ENCODE peak calls at places on chromosomes 5 and 9, in nine cellular contexts. B, N, X, E, C, H, M, D and Z are unnamed samples. For H3K27me3 and H3K4me1, the result is how much of the 10 kb centered on the place peaks cover.

GRCh38 chr5:116507941-116508655 is 66.5 kb downstream of the SEMA6A start:
- DNase-seq in B (no peak), N (no peak), X (no peak), E (no peak), C (peak), H (no peak), M (no peak), D (no peak), Z (no peak)

GRCh38 chr5:100854594-100854993 is 48.5 kb downstream of the ST8SIA4 start:
- DNase-seq in B (no peak), N (no peak), X (no peak), E (no peak), C (no peak), H (no peak), M (no peak), D (no peak), Z (no peak)

GRCh38 chr9:2116073-2116472 is 100.9 kb downstream of the SMARCA2 start:
- DNase-seq in B (no peak), N (peak), X (no peak), E (no peak), C (peak), H (no peak), M (no peak), D (no peak), Z (peak)

GRCh38 chr9:129270903-129271431 is 92.9 kb upstream of the IER5L start:
- DNase-seq in B (no peak), N (no peak), X (no peak), E (no peak), C (peak), H (peak), M (no peak), D (no peak), Z (no peak)

GRCh38 chr5:132055808-132056609 is 4.4 kb upstream of the IL3 start:
- DNase-seq in B (no peak), N (no peak), X (no peak), E (no peak), C (no peak), H (no peak), M (peak), D (peak), Z (peak)

GRCh38 chr5:169710675-169711074 is 73.6 kb downstream of the DOCK2 start:
- DNase-seq in B (no peak), N (no peak), X (no peak), E (no peak), C (no peak), H (no peak), M (no peak), D (no peak), Z (no peak)

GRCh38 chr9:92173318-92173717 is 58.1 kb upstream of the SPTLC1 start:
- DNase-seq in B (no peak), N (no peak), X (no peak), E (no peak), C (no peak), H (no peak), M (no peak), D (no peak), Z (no peak)

GRCh38 chr9:130240410-130241197 is 25.0 kb upstream of the HMCN2 start:
- DNase-seq in B (peak), N (peak), X (peak), E (peak), C (peak), H (peak), M (peak), D (peak), Z (peak)

GRCh38 chr9:78144663-78145377 is 91.1 kb upstream of the CEP78 start:
- DNase-seq in B (no peak), N (no peak), X (no peak), E (no peak), C (no peak), H (no peak), M (no peak), D (no peak), Z (no peak)

GRCh38 chr9:35510745-35511428 is 21.0 kb downstream of the RUSC2 start:
- DNase-seq in B (no peak), N (peak), X (peak), E (no peak), C (no peak), H (peak), M (peak), D (peak), Z (no peak)

GRCh38 chr5:168881427-168882149 is 302.4 kb upstream of the PANK3 start:
- DNase-seq in B (no peak), N (no peak), X (no peak), E (no peak), C (peak), H (no peak), M (no peak), D (no peak), Z (peak)

GRCh38 chr5:43041131-43041668 is 1.1 kb upstream of the ANXA2R start:
- DNase-seq in B (no peak), N (no peak), X (no peak), E (no peak), C (peak), H (no peak), M (no peak), D (peak), Z (peak)

GRCh38 chr5:67792891-67793290 is 422.7 kb upstream of the PIK3R1 start:
- DNase-seq in B (no peak), N (no peak), X (peak), E (peak), C (no peak), H (no peak), M (peak), D (no peak), Z (no peak)

GRCh38 chr9:120901704-120902103 is 24.7 kb upstream of the PHF19 start:
- DNase-seq in B (no peak), N (no peak), X (no peak), E (no peak), C (no peak), H (no peak), M (no peak), D (no peak), Z (no peak)

GRCh38 chr5:39470021-39470420 is 45.2 kb upstream of the DAB2 start:
- DNase-seq in B (no peak), N (no peak), X (no peak), E (no peak), C (no peak), H (no peak), M (no peak), D (peak), Z (no peak)

GRCh38 chr5:98843481-98843880 is 70.0 kb downstream of the RGMB start:
- DNase-seq in B (no peak), N (peak), X (no peak), E (no peak), C (no peak), H (no peak), M (no peak), D (no peak), Z (no peak)

GRCh38 chr5:98992552-98992951 is 63.7 kb upstream of the CHD1 start:
- DNase-seq in B (no peak), N (no peak), X (no peak), E (no peak), C (no peak), H (no peak), M (no peak), D (no peak), Z (no peak)

GRCh38 chr9:88651682-88652633 is 117.0 kb downstream of the NXNL2 start:
- DNase-seq in B (peak), N (no peak), X (peak), E (peak), C (no peak), H (peak), M (peak), D (peak), Z (no peak)

GRCh38 chr5:80975065-80975464 is 14.9 kb downstream of the RASGRF2 start:
- DNase-seq in B (no peak), N (no peak), X (no peak), E (no peak), C (no peak), H (peak), M (no peak), D (no peak), Z (no peak)

GRCh38 chr5:181120311-181120710 is 10.7 kb downstream of the OR2V1 start:
- DNase-seq in B (no peak), N (no peak), X (no peak), E (no peak), C (no peak), H (peak), M (no peak), D (no peak), Z (no peak)

GRCh38 chr9:31394040-31394473 is 990.4 kb upstream of the ACO1 start:
- DNase-seq in B (no peak), N (no peak), X (no peak), E (no peak), C (no peak), H (no peak), M (no peak), D (no peak), Z (peak)

GRCh38 chr5:95963650-95964410 is 2.2 kb upstream of the ELL2 start:
- DNase-seq in B (no peak), N (no peak), X (no peak), E (no peak), C (no peak), H (no peak), M (no peak), D (no peak), Z (no peak)

GRCh38 chr5:69504036-69504435 is 11.4 kb downstream of the OCLN start:
- DNase-seq in B (no peak), N (no peak), X (no peak), E (no peak), C (no peak), H (peak), M (no peak), D (no peak), Z (no peak)

GRCh38 chr9:29751220-29751619 is 2177.9 kb upstream of the C9orf72 start:
- DNase-seq in B (no peak), N (no peak), X (no peak), E (no peak), C (no peak), H (no peak), M (no peak), D (no peak), Z (no peak)

GRCh38 chr5:137828664-137829063 is 39.0 kb upstream of the MYOT start:
- DNase-seq in B (no peak), N (no peak), X (no peak), E (no peak), C (no peak), H (no peak), M (no peak), D (no peak), Z (no peak)

GRCh38 chr9:126927419-126927818 is 12.8 kb downstream of the RALGPS1 start:
- DNase-seq in B (no peak), N (no peak), X (no peak), E (no peak), C (no peak), H (no peak), M (no peak), D (no peak), Z (no peak)

GRCh38 chr9:136599074-136599531 is 53.3 kb upstream of the NOTCH1 start:
- DNase-seq in B (no peak), N (no peak), X (no peak), E (no peak), C (no peak), H (no peak), M (no peak), D (no peak), Z (no peak)

GRCh38 chr9:126698251-126698650 is 84.5 kb downstream of the LMX1B start:
- DNase-seq in B (no peak), N (no peak), X (no peak), E (no peak), C (peak), H (no peak), M (peak), D (no peak), Z (no peak)

GRCh38 chr5:116320486-116320885 is 235.7 kb downstream of the COMMD10 start:
- DNase-seq in B (no peak), N (no peak), X (no peak), E (no peak), C (no peak), H (peak), M (no peak), D (no peak), Z (no peak)

GRCh38 chr5:95920822-95921221 is 40.8 kb downstream of the ELL2 start:
- DNase-seq in B (no peak), N (no peak), X (no peak), E (no peak), C (no peak), H (no peak), M (no peak), D (no peak), Z (no peak)

GRCh38 chr5:145775893-145776444 is 59.2 kb downstream of the PRELID2 start:
- DNase-seq in B (no peak), N (peak), X (no peak), E (no peak), C (no peak), H (peak), M (no peak), D (peak), Z (no peak)

GRCh38 chr9:76615149-76615548 is 149.1 kb upstream of the PCA3 start:
- DNase-seq in B (peak), N (no peak), X (no peak), E (no peak), C (no peak), H (peak), M (no peak), D (no peak), Z (no peak)

GRCh38 chr9:76617510-76618194 is 146.6 kb upstream of the PCA3 start:
- DNase-seq in B (no peak), N (no peak), X (no peak), E (no peak), C (no peak), H (no peak), M (no peak), D (no peak), Z (no peak)

GRCh38 chr9:76613150-76613781 is 151.0 kb upstream of the PCA3 start:
- DNase-seq in B (no peak), N (no peak), X (no peak), E (no peak), C (no peak), H (no peak), M (no peak), D (no peak), Z (no peak)

GRCh38 chr9:76616780-76617179 is 147.5 kb upstream of the PCA3 start:
- DNase-seq in B (no peak), N (no peak), X (no peak), E (no peak), C (no peak), H (no peak), M (no peak), D (no peak), Z (no peak)

GRCh38 chr9:76613980-76614379 is 150.3 kb upstream of the PCA3 start:
- DNase-seq in B (no peak), N (no peak), X (no peak), E (no peak), C (no peak), H (no peak), M (no peak), D (no peak), Z (no peak)
- H3K4me3 ChIP-seq in B (no peak), N (no peak), X (no peak), E (no peak), C (peak), H (no peak), M (no peak), D (no peak), Z (no peak)

DNA sequence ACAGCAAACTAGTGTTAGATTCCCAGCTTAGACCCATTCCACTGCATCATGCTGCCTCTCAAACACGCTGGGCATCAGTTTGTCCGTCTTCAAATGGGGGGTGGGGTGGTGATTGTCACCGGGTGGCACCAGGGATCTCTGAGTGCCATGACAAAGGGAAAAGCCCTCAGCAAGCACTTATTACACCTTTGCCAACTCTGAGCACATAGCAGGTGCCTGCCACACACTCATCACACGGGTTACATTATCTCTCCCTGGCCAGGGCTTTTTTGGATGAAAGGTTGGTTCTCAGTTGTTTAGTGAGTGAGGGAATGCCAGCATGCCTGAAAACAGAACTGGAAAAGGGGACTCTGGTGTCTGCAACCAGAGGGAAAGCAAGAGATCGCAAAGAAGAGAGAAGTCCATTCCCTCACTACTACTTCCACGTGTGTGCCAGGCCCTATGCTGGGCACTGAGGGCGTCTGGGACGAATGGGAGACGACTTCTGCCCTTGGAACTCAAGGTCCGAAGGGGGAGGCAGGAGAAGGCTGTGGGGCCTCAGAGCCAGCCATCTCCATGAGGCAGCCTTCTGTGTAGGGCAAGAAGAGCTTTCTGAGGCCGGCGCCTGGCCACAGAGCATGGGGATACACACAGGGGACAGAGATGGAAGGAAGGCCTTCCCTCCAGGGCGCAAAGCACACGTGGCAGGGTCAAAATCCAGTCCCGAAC is 48.9 kb downstream of the PAX5 start:
- DNase-seq in B (no peak), N (no peak), X (no peak), E (no peak), C (peak), H (no peak), M (no peak), D (no peak), Z (no peak)
- H3K27me3 ChIP-seq in B (under half), N (under half), X (half or more), E (under half), C (half or more), H (half or more), M (under half), D (half or more), Z (under half)

DNA sequence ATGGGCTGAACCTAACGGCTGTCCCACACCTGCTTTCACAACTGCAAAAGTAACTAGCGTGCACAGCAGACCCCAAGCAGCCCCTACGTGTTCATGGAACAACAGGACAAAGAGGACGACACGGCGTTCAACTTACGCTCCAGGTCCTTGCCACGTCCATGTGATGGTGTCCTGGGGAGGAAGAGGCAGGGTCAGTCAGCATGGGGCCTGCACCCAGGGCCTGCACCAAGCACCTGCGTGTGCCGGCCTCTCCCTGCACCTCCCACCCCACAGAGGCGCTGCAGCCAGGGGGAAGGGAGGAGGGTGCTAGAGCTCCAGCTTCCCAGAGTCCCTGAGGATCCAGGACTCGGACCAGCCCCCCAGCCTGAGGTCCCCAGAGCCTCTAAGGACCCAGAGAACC is 35.6 kb upstream of the SLC6A3 start:
- DNase-seq in B (no peak), N (no peak), X (no peak), E (peak), C (no peak), H (no peak), M (no peak), D (no peak), Z (no peak)
- H3K4me1 ChIP-seq in B (under half), N (under half), X (under half), E (under half), C (under half), H (under half), M (under half), D (under half), Z (under half)

GRCh38 chr9:99819484-99820329 is 2.0 kb upstream of the NR4A3 start:
- DNase-seq in B (peak), N (peak), X (peak), E (peak), C (peak), H (peak), M (peak), D (peak), Z (peak)

GRCh38 chr9:99819123-99819483 is 2.6 kb upstream of the NR4A3 start:
- DNase-seq in B (no peak), N (no peak), X (no peak), E (no peak), C (no peak), H (no peak), M (no peak), D (no peak), Z (no peak)

GRCh38 chr9:99820330-99821186 is 1.1 kb upstream of the NR4A3 start:
- DNase-seq in B (peak), N (no peak), X (no peak), E (peak), C (no peak), H (peak), M (peak), D (peak), Z (peak)

GRCh38 chr9:99816392-99816791 is 5.3 kb upstream of the NR4A3 start:
- DNase-seq in B (no peak), N (no peak), X (no peak), E (no peak), C (no peak), H (no peak), M (no peak), D (no peak), Z (no peak)

GRCh38 chr9:99818439-99818992 is 3.2 kb upstream of the NR4A3 start:
- DNase-seq in B (no peak), N (no peak), X (no peak), E (no peak), C (peak), H (no peak), M (no peak), D (no peak), Z (peak)
- H3K4me3 ChIP-seq in B (no peak), N (peak), X (no peak), E (no peak), C (peak), H (peak), M (peak), D (no peak), Z (peak)

GRCh38 chr9:133535285-133535877 is 877 bp downstream of the ADAMTSL2 start:
- DNase-seq in B (no peak), N (no peak), X (no peak), E (no peak), C (no peak), H (no peak), M (no peak), D (no peak), Z (no peak)
- H3K27me3 ChIP-seq in B (under half), N (under half), X (under half), E (under half), C (under half), H (half or more), M (under half), D (under half), Z (under half)

DNA sequence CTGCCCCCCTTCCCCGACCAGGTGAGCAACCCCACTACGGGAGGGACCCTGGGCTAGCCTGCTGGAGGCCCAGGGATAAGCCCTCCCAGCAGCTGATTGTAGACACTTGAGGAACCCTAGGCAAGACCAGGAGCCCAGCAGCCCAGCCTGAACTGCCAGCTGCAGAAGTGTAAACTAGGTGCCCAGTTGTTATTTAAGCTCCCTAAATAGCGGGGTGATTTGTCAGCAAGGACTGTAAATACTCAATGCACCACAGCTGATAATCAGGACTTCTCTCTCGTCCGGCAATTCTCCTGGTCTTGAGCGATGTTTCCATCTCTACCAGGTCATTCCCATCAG is 41.2 kb downstream of the RAPGEF1 start:
- DNase-seq in B (no peak), N (no peak), X (no peak), E (no peak), C (peak), H (no peak), M (no peak), D (no peak), Z (no peak)
- H3K4me1 ChIP-seq in B (under half), N (under half), X (under half), E (under half), C (under half), H (under half), M (under half), D (under half), Z (under half)